ENCODE peak calls at places on chromosomes 13 and 19, in nine cellular contexts. H is bronchial epithelial cell; M is HS-27A; B is small intestine; O is HEK293T; D is stimulated activated CD8-positive, alpha-beta memory T cell treated with anti-CD3 and anti-CD28 coated beads, Interleukin-4, amount 100 ng/mL, for 48 hours; N is mucosa of gallbladder; S is HuH-7; V is stimulated activated CD4-positive, alpha-beta T cell treated with anti-CD3 and anti-CD28 coated beads, TNF-alpha, amount 100 ng/mL, for 4 hours. T is an unnamed sample.

GRCh38 chr19:407501-408440 is 1.2 kb downstream of the C2CD4C start:
- DNase-seq in H (no peak), M (no peak), B (no peak), O (no peak), D (no peak), N (no peak), S (no peak), V (no peak), T (no peak)

GRCh38 chr19:41424335-41425173 is 2.6 kb downstream of the B3GNT8 start:
- DNase-seq in H (no peak), M (no peak), B (peak; percentile 47), O (no peak), D (no peak), N (no peak), S (no peak), V (no peak), T (no peak)

GRCh38 chr19:18765224-18765623 is 25.9 kb downstream of the COMP start:
- DNase-seq in H (peak; percentile 50), M (no peak), B (peak; percentile 34), O (no peak), D (no peak), N (no peak), S (no peak), V (no peak), T (no peak)

GRCh38 chr13:109509154-109509905 is 277.1 kb downstream of the IRS2 start:
- DNase-seq in H (peak; percentile 52), M (no peak), B (no peak), O (no peak), D (no peak), N (no peak), S (no peak), V (no peak), T (peak; percentile 11)

GRCh38 chr13:79880820-79881219 is 399.9 kb downstream of the NDFIP2 start:
- DNase-seq in H (no peak), M (no peak), B (no peak), O (no peak), D (no peak), N (no peak), S (no peak), V (no peak), T (no peak)

GRCh38 chr13:27425918-27426630 is 1.7 kb downstream of the GTF3A start:
- DNase-seq in H (peak; percentile 90), M (peak; percentile 54), B (peak; percentile 95), O (peak; percentile 66), D (peak; percentile 79), N (peak; percentile 81), S (no peak), V (peak; percentile 53), T (no peak)

GRCh38 chr13:35856084-35856483 is 275.1 kb downstream of the DCLK1 start:
- DNase-seq in H (no peak), M (no peak), B (no peak), O (no peak), D (no peak), N (no peak), S (no peak), V (no peak), T (no peak)

GRCh38 chr13:103805771-103806170 is 739.6 kb upstream of the SLC10A2 start:
- DNase-seq in H (no peak), M (no peak), B (no peak), O (no peak), D (no peak), N (no peak), S (no peak), V (no peak), T (no peak)

GRCh38 chr19:40611900-40612698 is 10.9 kb downstream of the LTBP4 start:
- DNase-seq in H (no peak), M (no peak), B (no peak), O (no peak), D (no peak), N (no peak), S (no peak), V (no peak), T (no peak)

GRCh38 chr13:20370815-20371421 is 138.8 kb upstream of the GJB6 start:
- DNase-seq in H (peak; percentile 82), M (no peak), B (no peak), O (no peak), D (no peak), N (no peak), S (no peak), V (no peak), T (no peak)

GRCh38 chr19:38557205-38557799 is 60.5 kb downstream of the MAP4K1 start:
- DNase-seq in H (no peak), M (no peak), B (peak; percentile 51), O (no peak), D (peak; percentile 60), N (no peak), S (no peak), V (no peak), T (no peak)

GRCh38 chr19:10295847-10296591 is 6.3 kb downstream of the ICAM5 start:
- DNase-seq in H (no peak), M (no peak), B (no peak), O (no peak), D (no peak), N (no peak), S (no peak), V (no peak), T (no peak)

GRCh38 chr19:50563597-50563996 is 4.6 kb downstream of the LRRC4B start:
- DNase-seq in H (no peak), M (no peak), B (no peak), O (no peak), D (no peak), N (no peak), S (no peak), V (no peak), T (no peak)

GRCh38 chr13:24267801-24268200 is 41.6 kb upstream of the C1QTNF9 start:
- DNase-seq in H (no peak), M (no peak), B (no peak), O (no peak), D (no peak), N (no peak), S (no peak), V (no peak), T (no peak)

GRCh38 chr13:43573787-43574562 is 212.8 kb downstream of the ENOX1 start:
- DNase-seq in H (no peak), M (no peak), B (no peak), O (no peak), D (no peak), N (no peak), S (no peak), V (no peak), T (no peak)

GRCh38 chr19:7280940-7281666 is 13.1 kb downstream of the INSR start:
- DNase-seq in H (no peak), M (no peak), B (no peak), O (no peak), D (no peak), N (no peak), S (no peak), V (no peak), T (no peak)

GRCh38 chr19:10636304-10636972 is 11.1 kb downstream of the SLC44A2 start:
- DNase-seq in H (no peak), M (no peak), B (no peak), O (no peak), D (no peak), N (no peak), S (no peak), V (no peak), T (no peak)

GRCh38 chr13:101433895-101434294 is 17.6 kb upstream of the NALCN start:
- DNase-seq in H (peak; percentile 8), M (no peak), B (no peak), O (no peak), D (no peak), N (no peak), S (no peak), V (no peak), T (no peak)

GRCh38 chr19:32200312-32201038 is 144.9 kb upstream of the ZNF507 start:
- DNase-seq in H (no peak), M (no peak), B (no peak), O (no peak), D (no peak), N (no peak), S (no peak), V (no peak), T (no peak)

GRCh38 chr13:85266331-85266730 is 532.9 kb downstream of the SLITRK6 start:
- DNase-seq in H (peak; percentile 47), M (no peak), B (no peak), O (no peak), D (no peak), N (no peak), S (no peak), V (no peak), T (no peak)

GRCh38 chr19:29324717-29325116 is 111.8 kb upstream of the UQCRFS1 start:
- DNase-seq in H (no peak), M (no peak), B (no peak), O (no peak), D (no peak), N (peak; percentile 6), S (no peak), V (no peak), T (no peak)

GRCh38 chr19:50657672-50658437 is 8.6 kb downstream of the C19orf81 start:
- DNase-seq in H (peak; percentile 48), M (no peak), B (peak; percentile 25), O (peak; percentile 97), D (peak; percentile 93), N (peak; percentile 76), S (no peak), V (peak; percentile 76), T (peak; percentile 96)

GRCh38 chr13:30126903-30127428 is 180.4 kb downstream of the KATNAL1 start:
- DNase-seq in H (no peak), M (no peak), B (no peak), O (no peak), D (no peak), N (no peak), S (no peak), V (no peak), T (no peak)